ENCODE peak calls at places on chromosomes 1 and 21, in eight cellular contexts. One of them, this sample, is unnamed.

GRCh38 chr1:65264197-65264929 is 45.0 kb upstream of the DNAJC6 start:
- DNase-seq in breast epithelium: no peak
- DNase-seq in AG10803: peak
- DNase-seq in heart right ventricle: no peak
- DNase-seq in choroid plexus epithelial cell: peak
- DNase-seq in AG04449: no peak
- DNase-seq in HFF-Myc: peak
- DNase-seq in lower leg skin: no peak
- DNase-seq in this sample: peak

GRCh38 chr1:184386271-184387068 is at the start of gene C1orf21:
- DNase-seq in lower leg skin: peak
- DNase-seq in AG10803: peak
- DNase-seq in choroid plexus epithelial cell: peak
- DNase-seq in HFF-Myc: peak
- DNase-seq in heart right ventricle: peak
- DNase-seq in breast epithelium: peak
- DNase-seq in AG04449: no peak
- DNase-seq in this sample: peak

GRCh38 chr1:115076384-115076906 is 12.9 kb downstream of the TSPAN2 start:
- DNase-seq in AG10803: peak
- DNase-seq in choroid plexus epithelial cell: no peak
- DNase-seq in lower leg skin: no peak
- DNase-seq in AG04449: no peak
- DNase-seq in HFF-Myc: no peak
- DNase-seq in breast epithelium: no peak
- DNase-seq in heart right ventricle: no peak
- DNase-seq in this sample: peak

GRCh38 chr1:15724949-15725880 is 10.8 kb upstream of the SLC25A34 start:
- DNase-seq in AG04449: no peak
- DNase-seq in heart right ventricle: no peak
- DNase-seq in choroid plexus epithelial cell: peak
- DNase-seq in breast epithelium: no peak
- DNase-seq in AG10803: no peak
- DNase-seq in HFF-Myc: no peak
- DNase-seq in lower leg skin: no peak
- DNase-seq in this sample: no peak

GRCh38 chr1:200129480-200129879 is 102.0 kb downstream of the NR5A2 start:
- DNase-seq in AG10803: no peak
- DNase-seq in breast epithelium: no peak
- DNase-seq in heart right ventricle: no peak
- DNase-seq in lower leg skin: no peak
- DNase-seq in choroid plexus epithelial cell: no peak
- DNase-seq in AG04449: no peak
- DNase-seq in HFF-Myc: no peak
- DNase-seq in this sample: no peak

GRCh38 chr21:44049182-44049581 is 37.1 kb downstream of the TRAPPC10 start:
- DNase-seq in HFF-Myc: no peak
- DNase-seq in AG04449: no peak
- DNase-seq in heart right ventricle: no peak
- DNase-seq in lower leg skin: peak
- DNase-seq in breast epithelium: no peak
- DNase-seq in AG10803: no peak
- DNase-seq in choroid plexus epithelial cell: no peak
- DNase-seq in this sample: no peak

GRCh38 chr1:1560178-1560577 is 14.5 kb downstream of the SSU72 start:
- DNase-seq in breast epithelium: no peak
- DNase-seq in HFF-Myc: no peak
- DNase-seq in heart right ventricle: no peak
- DNase-seq in lower leg skin: no peak
- DNase-seq in AG04449: no peak
- DNase-seq in AG10803: no peak
- DNase-seq in choroid plexus epithelial cell: no peak
- DNase-seq in this sample: no peak

GRCh38 chr1:110188116-110188618 is 21.9 kb upstream of the KCNC4 start:
- DNase-seq in AG10803: peak
- DNase-seq in breast epithelium: no peak
- DNase-seq in AG04449: no peak
- DNase-seq in choroid plexus epithelial cell: peak
- DNase-seq in HFF-Myc: peak
- DNase-seq in heart right ventricle: no peak
- DNase-seq in lower leg skin: no peak
- DNase-seq in this sample: no peak

GRCh38 chr1:15102646-15103045 is 50.9 kb upstream of the TMEM51 start:
- DNase-seq in choroid plexus epithelial cell: no peak
- DNase-seq in heart right ventricle: no peak
- DNase-seq in HFF-Myc: no peak
- DNase-seq in AG10803: no peak
- DNase-seq in AG04449: no peak
- DNase-seq in lower leg skin: no peak
- DNase-seq in breast epithelium: no peak
- DNase-seq in this sample: no peak

GRCh38 chr1:198713081-198713480 is 74.2 kb downstream of the PTPRC start:
- DNase-seq in heart right ventricle: no peak
- DNase-seq in breast epithelium: no peak
- DNase-seq in HFF-Myc: no peak
- DNase-seq in lower leg skin: no peak
- DNase-seq in AG10803: peak
- DNase-seq in AG04449: peak
- DNase-seq in choroid plexus epithelial cell: peak
- DNase-seq in this sample: peak

GRCh38 chr21:38041493-38041892 is 125.2 kb upstream of the KCNJ6 start:
- DNase-seq in breast epithelium: no peak
- DNase-seq in heart right ventricle: no peak
- DNase-seq in HFF-Myc: no peak
- DNase-seq in AG10803: no peak
- DNase-seq in lower leg skin: no peak
- DNase-seq in choroid plexus epithelial cell: no peak
- DNase-seq in AG04449: no peak
- DNase-seq in this sample: no peak

GRCh38 chr1:206703647-206704046 is 18.9 kb downstream of the MAPKAPK2 start:
- DNase-seq in AG10803: no peak
- DNase-seq in lower leg skin: no peak
- DNase-seq in breast epithelium: no peak
- DNase-seq in heart right ventricle: no peak
- DNase-seq in HFF-Myc: no peak
- DNase-seq in AG04449: no peak
- DNase-seq in choroid plexus epithelial cell: peak
- DNase-seq in this sample: no peak

GRCh38 chr1:44584167-44584566 is 90.1 kb downstream of the TMEM53 start:
- DNase-seq in HFF-Myc: no peak
- DNase-seq in choroid plexus epithelial cell: no peak
- DNase-seq in AG10803: no peak
- DNase-seq in heart right ventricle: no peak
- DNase-seq in breast epithelium: no peak
- DNase-seq in AG04449: no peak
- DNase-seq in lower leg skin: no peak
- DNase-seq in this sample: no peak

GRCh38 chr21:36385233-36385908 is at the start of gene CHAF1B:
- DNase-seq in lower leg skin: peak
- DNase-seq in choroid plexus epithelial cell: peak
- DNase-seq in HFF-Myc: peak
- DNase-seq in AG10803: peak
- DNase-seq in heart right ventricle: peak
- DNase-seq in breast epithelium: peak
- DNase-seq in AG04449: no peak
- DNase-seq in this sample: peak

GRCh38 chr1:204222006-204222872 is 8.5 kb upstream of the GOLT1A start:
- DNase-seq in lower leg skin: peak
- DNase-seq in AG10803: no peak
- DNase-seq in HFF-Myc: no peak
- DNase-seq in breast epithelium: no peak
- DNase-seq in heart right ventricle: no peak
- DNase-seq in AG04449: no peak
- DNase-seq in choroid plexus epithelial cell: no peak
- DNase-seq in this sample: no peak

GRCh38 chr1:83626603-83627002 is 372.3 kb downstream of the TTLL7 start:
- DNase-seq in AG10803: no peak
- DNase-seq in AG04449: no peak
- DNase-seq in lower leg skin: no peak
- DNase-seq in breast epithelium: no peak
- DNase-seq in heart right ventricle: no peak
- DNase-seq in choroid plexus epithelial cell: no peak
- DNase-seq in HFF-Myc: no peak
- DNase-seq in this sample: no peak

GRCh38 chr1:231419738-231420298 is 2.3 kb downstream of the EGLN1 start:
- DNase-seq in lower leg skin: no peak
- DNase-seq in HFF-Myc: no peak
- DNase-seq in breast epithelium: no peak
- DNase-seq in choroid plexus epithelial cell: peak
- DNase-seq in AG10803: peak
- DNase-seq in AG04449: no peak
- DNase-seq in heart right ventricle: no peak
- DNase-seq in this sample: peak

GRCh38 chr1:201751872-201752271 is 77.1 kb upstream of the IPO9 start:
- DNase-seq in AG10803: no peak
- DNase-seq in HFF-Myc: peak
- DNase-seq in choroid plexus epithelial cell: peak
- DNase-seq in breast epithelium: no peak
- DNase-seq in heart right ventricle: no peak
- DNase-seq in lower leg skin: no peak
- DNase-seq in AG04449: no peak
- DNase-seq in this sample: no peak

GRCh38 chr1:201753492-201753891 is 75.5 kb upstream of the IPO9 start:
- DNase-seq in heart right ventricle: no peak
- DNase-seq in AG10803: peak
- DNase-seq in breast epithelium: no peak
- DNase-seq in HFF-Myc: no peak
- DNase-seq in AG04449: no peak
- DNase-seq in choroid plexus epithelial cell: peak
- DNase-seq in lower leg skin: no peak
- DNase-seq in this sample: no peak

GRCh38 chr1:201754353-201754752 is 74.6 kb upstream of the IPO9 start:
- DNase-seq in breast epithelium: no peak
- DNase-seq in HFF-Myc: no peak
- DNase-seq in choroid plexus epithelial cell: peak
- DNase-seq in lower leg skin: no peak
- DNase-seq in AG10803: no peak
- DNase-seq in heart right ventricle: no peak
- DNase-seq in AG04449: no peak
- DNase-seq in this sample: no peak

GRCh38 chr1:201750934-201751333 is 78.0 kb upstream of the IPO9 start:
- DNase-seq in AG04449: peak
- DNase-seq in AG10803: peak
- DNase-seq in heart right ventricle: no peak
- DNase-seq in HFF-Myc: no peak
- DNase-seq in choroid plexus epithelial cell: peak
- DNase-seq in breast epithelium: no peak
- DNase-seq in lower leg skin: no peak
- DNase-seq in this sample: peak

DNA sequence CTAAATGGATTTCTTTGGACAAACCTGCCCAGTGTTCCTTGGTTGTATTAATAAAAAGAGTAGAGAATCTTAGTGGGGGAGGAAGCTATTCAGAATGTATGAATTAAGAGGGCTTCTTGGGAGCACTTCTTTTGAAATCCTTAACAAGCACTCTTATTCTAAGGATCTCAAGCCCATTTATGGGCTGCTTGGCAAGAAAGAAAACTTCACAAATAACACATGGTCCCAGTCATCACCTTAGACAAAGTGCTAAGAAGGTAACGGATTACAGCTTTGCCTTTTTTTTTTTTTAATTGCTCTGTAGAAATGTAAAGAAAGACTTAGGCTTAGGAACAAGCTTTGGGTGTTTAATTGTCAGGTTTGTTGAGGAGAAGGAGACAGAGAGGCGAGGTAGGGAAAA is 76.6 kb upstream of the IPO9 start:
- DNase-seq in breast epithelium: no peak
- DNase-seq in choroid plexus epithelial cell: no peak
- DNase-seq in heart right ventricle: no peak
- DNase-seq in AG10803: no peak
- DNase-seq in lower leg skin: no peak
- DNase-seq in AG04449: no peak
- DNase-seq in HFF-Myc: no peak
- DNase-seq in this sample: no peak
- TF ChIP-seq CTCF in breast epithelium: no peak
- TF ChIP-seq CTCF in choroid plexus epithelial cell: no peak
- TF ChIP-seq CTCF in heart right ventricle: no peak
- TF ChIP-seq CTCF in AG10803: no peak
- TF ChIP-seq CTCF in lower leg skin: no peak
- TF ChIP-seq CTCF in AG04449: no peak
- TF ChIP-seq CTCF in HFF-Myc: no peak
- TF ChIP-seq CTCF in this sample: no peak

DNA sequence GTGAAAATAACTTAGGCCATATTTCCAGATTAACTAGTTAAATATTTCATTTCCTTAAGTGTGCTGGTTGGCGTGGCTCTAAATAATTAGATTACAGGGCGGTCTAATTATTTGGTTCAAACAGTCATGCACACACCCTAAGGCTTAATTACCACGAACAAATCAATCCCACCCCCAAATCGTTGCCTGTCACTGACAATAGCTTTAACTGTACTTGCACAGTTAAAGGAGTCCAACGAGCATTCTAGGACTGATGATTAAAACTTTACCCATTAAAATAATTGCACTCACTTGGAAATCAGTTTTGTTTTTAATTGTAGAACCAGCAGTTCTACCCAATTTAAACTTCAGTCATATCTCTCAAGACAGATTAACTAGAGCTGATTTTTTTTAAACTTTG is 1.5 kb upstream of the POU2F1 start:
- DNase-seq in lower leg skin: no peak
- DNase-seq in HFF-Myc: no peak
- DNase-seq in choroid plexus epithelial cell: no peak
- DNase-seq in breast epithelium: no peak
- DNase-seq in AG10803: no peak
- DNase-seq in AG04449: no peak
- DNase-seq in heart right ventricle: no peak
- DNase-seq in this sample: no peak
- H3K4me3 ChIP-seq in lower leg skin: no peak
- H3K4me3 ChIP-seq in HFF-Myc: peak
- H3K4me3 ChIP-seq in choroid plexus epithelial cell: peak
- H3K4me3 ChIP-seq in breast epithelium: peak
- H3K4me3 ChIP-seq in AG10803: peak
- H3K4me3 ChIP-seq in AG04449: no peak
- H3K4me3 ChIP-seq in heart right ventricle: peak
- H3K4me3 ChIP-seq in this sample: peak

DNA sequence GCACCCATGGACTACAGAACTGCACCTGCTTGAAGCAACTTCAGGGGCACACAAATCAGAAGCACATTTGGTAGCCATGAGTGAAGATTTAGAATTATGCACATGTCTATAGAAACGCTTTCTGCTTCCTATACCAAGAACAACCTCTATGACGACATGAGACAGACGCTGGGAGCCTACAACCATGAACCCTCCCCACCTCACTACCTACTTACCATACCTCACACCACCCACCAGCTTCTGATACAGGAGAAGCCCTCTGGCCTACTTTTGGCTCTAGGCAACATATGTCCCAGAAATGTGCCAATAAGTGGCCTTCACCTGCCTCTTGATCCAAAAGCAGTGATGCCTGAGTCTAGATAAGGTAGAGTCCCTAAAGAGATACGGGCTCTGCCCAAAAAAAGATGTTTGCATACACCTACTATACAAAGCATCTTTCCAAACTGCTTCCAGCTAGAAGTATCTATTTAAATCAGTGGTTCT is 58.5 kb downstream of the SLC45A1 start:
- DNase-seq in heart right ventricle: no peak
- DNase-seq in choroid plexus epithelial cell: no peak
- DNase-seq in AG04449: no peak
- DNase-seq in lower leg skin: peak
- DNase-seq in breast epithelium: no peak
- DNase-seq in AG10803: no peak
- DNase-seq in HFF-Myc: no peak
- DNase-seq in this sample: no peak
- TF ChIP-seq CTCF in heart right ventricle: no peak
- TF ChIP-seq CTCF in choroid plexus epithelial cell: no peak
- TF ChIP-seq CTCF in AG04449: no peak
- TF ChIP-seq CTCF in lower leg skin: no peak
- TF ChIP-seq CTCF in breast epithelium: no peak
- TF ChIP-seq CTCF in AG10803: no peak
- TF ChIP-seq CTCF in HFF-Myc: no peak
- TF ChIP-seq CTCF in this sample: no peak

GRCh38 chr1:22143065-22143514 is at the start of gene WNT4:
- DNase-seq in heart right ventricle: peak
- DNase-seq in choroid plexus epithelial cell: peak
- DNase-seq in HFF-Myc: no peak
- DNase-seq in lower leg skin: no peak
- DNase-seq in AG10803: peak
- DNase-seq in AG04449: no peak
- DNase-seq in breast epithelium: no peak
- DNase-seq in this sample: peak
- H3K4me3 ChIP-seq in heart right ventricle: peak
- H3K4me3 ChIP-seq in choroid plexus epithelial cell: peak
- H3K4me3 ChIP-seq in HFF-Myc: peak
- H3K4me3 ChIP-seq in lower leg skin: peak
- H3K4me3 ChIP-seq in AG10803: peak
- H3K4me3 ChIP-seq in AG04449: peak
- H3K4me3 ChIP-seq in breast epithelium: peak
- H3K4me3 ChIP-seq in this sample: peak

This sample was measured in epithelial cell of esophagus.